ENCODE peak calls at places on chromosomes 5 and 9, in ten cellular contexts. K is HuH-7; E is Peyer's patch; Y is brain microvascular endothelial cell; Z is GM04504; P is omental fat pad; W is mesothelial cell of epicardium; V is stimulated activated CD8-positive, alpha-beta memory T cell treated with anti-CD3 and anti-CD28 coated beads, Interleukin-7, amount 100 ng/mL, for 48 hours; R is HEK293T; M is GM23248. N is an unnamed sample.
A peak's percentile ranks its signal among the peaks of the same experiment; 100 is the strongest.

GRCh38 chr5:166772770-166773169 is 1518.7 kb upstream of the WWC1 start:
- DNase-seq in W (no peak), K (no peak), E (no peak), M (peak; percentile 3), Y (no peak), P (no peak), R (no peak), V (no peak), Z (no peak), N (peak; percentile 43)

GRCh38 chr9:102456562-102456961 is 538.6 kb upstream of the CYLC2 start:
- DNase-seq in E (no peak), K (no peak), V (no peak), Y (no peak), Z (no peak), R (no peak), P (no peak), W (no peak), M (no peak), N (no peak)

GRCh38 chr5:181111010-181111409 is 20.0 kb downstream of the OR2V1 start:
- DNase-seq in Z (no peak), R (no peak), Y (no peak), E (no peak), P (no peak), W (no peak), V (no peak), M (no peak), K (no peak), N (no peak)

GRCh38 chr9:73683862-73684591 is 532.4 kb downstream of the ANXA1 start:
- DNase-seq in E (no peak), P (no peak), M (peak; percentile 70), K (peak; percentile 12), Y (peak; percentile 5), W (no peak), V (no peak), Z (peak; percentile 15), R (peak; percentile 9), N (peak; percentile 37)

GRCh38 chr5:378301-378891 is 56.9 kb downstream of the AHRR start:
- DNase-seq in M (peak; percentile 75), V (no peak), Z (no peak), P (no peak), R (no peak), Y (peak; percentile 80), E (peak; percentile 39), K (no peak), W (no peak), N (no peak)

GRCh38 chr5:178606269-178606668 is 16.1 kb upstream of the COL23A1 start:
- DNase-seq in W (no peak), K (no peak), P (no peak), R (no peak), Z (no peak), Y (no peak), E (no peak), V (no peak), M (no peak), N (no peak)

GRCh38 chr9:137621131-137621757 is 2.4 kb downstream of the EHMT1 start:
- DNase-seq in E (no peak), M (peak; percentile 64), W (no peak), Z (no peak), V (no peak), R (no peak), P (no peak), Y (peak; percentile 41), K (no peak), N (no peak)

GRCh38 chr9:129102791-129103594 is 7.6 kb downstream of the CRAT start:
- DNase-seq in K (peak; percentile 93), E (peak; percentile 60), R (peak; percentile 73), M (peak; percentile 68), Z (no peak), W (no peak), P (no peak), Y (peak; percentile 44), V (no peak), N (no peak)

GRCh38 chr5:68196876-68197275 is 18.7 kb upstream of the PIK3R1 start:
- DNase-seq in K (no peak), W (no peak), Z (no peak), M (no peak), V (no peak), Y (no peak), P (no peak), R (no peak), E (peak; percentile 75), N (no peak)

GRCh38 chr9:4826417-4827166 is 33.8 kb downstream of the RCL1 start:
- DNase-seq in K (no peak), R (no peak), P (no peak), M (no peak), V (no peak), E (no peak), Z (no peak), W (no peak), Y (no peak), N (no peak)

GRCh38 chr5:174608631-174609097 is 115.7 kb upstream of the MSX2 start:
- DNase-seq in P (no peak), Y (no peak), M (no peak), R (no peak), K (no peak), W (no peak), Z (no peak), E (peak; percentile 91), V (no peak), N (no peak)

GRCh38 chr9:21082671-21083070 is 4.9 kb upstream of the IFNB1 start:
- DNase-seq in W (no peak), Y (no peak), R (no peak), M (no peak), E (no peak), P (no peak), Z (no peak), V (no peak), K (no peak), N (no peak)

GRCh38 chr9:708182-708555 is 133.3 kb upstream of the DMRT1 start:
- DNase-seq in R (no peak), Z (no peak), K (no peak), V (no peak), Y (no peak), E (no peak), P (no peak), M (peak; percentile 54), W (no peak), N (no peak)

GRCh38 chr5:59798862-59799667 is 94.5 kb downstream of the PDE4D start:
- DNase-seq in Y (no peak), Z (no peak), V (no peak), P (no peak), K (no peak), W (no peak), M (peak; percentile 36), E (peak; percentile 57), R (no peak), N (no peak)

GRCh38 chr9:93830224-93830596 is 124.9 kb downstream of the BARX1 start:
- DNase-seq in V (no peak), Y (no peak), K (no peak), W (no peak), M (no peak), E (no peak), P (no peak), R (peak; percentile 2), Z (no peak), N (no peak)

GRCh38 chr5:140083650-140084049 is 30.3 kb upstream of the PURA start:
- DNase-seq in K (no peak), V (no peak), M (no peak), P (no peak), E (no peak), R (no peak), W (no peak), Z (no peak), Y (no peak), N (no peak)

GRCh38 chr5:170791325-170791954 is 7.9 kb downstream of the GABRP start:
- DNase-seq in E (peak; percentile 81), K (peak; percentile 25), Z (peak; percentile 13), Y (peak; percentile 69), M (peak; percentile 71), P (no peak), W (no peak), V (no peak), R (peak; percentile 83), N (peak; percentile 18)

GRCh38 chr5:151688406-151688805 is 1.7 kb upstream of the SPARC start:
- DNase-seq in Y (no peak), E (no peak), R (no peak), M (no peak), K (no peak), Z (no peak), V (no peak), P (no peak), W (no peak), N (no peak)

GRCh38 chr5:169850407-169850806 is 129.9 kb downstream of the INSYN2B start:
- DNase-seq in Z (no peak), K (no peak), V (no peak), Y (no peak), M (no peak), W (no peak), P (no peak), R (no peak), E (no peak), N (no peak)

GRCh38 chr5:129771058-129771838 is 23.4 kb downstream of the MINAR2 start:
- DNase-seq in V (no peak), E (peak; percentile 69), Y (peak; percentile 57), K (peak; percentile 26), M (peak; percentile 68), Z (peak; percentile 21), R (peak; percentile 53), P (no peak), W (no peak), N (peak; percentile 26)

GRCh38 chr9:136520053-136520540 is 25.8 kb downstream of the NOTCH1 start:
- DNase-seq in R (no peak), K (peak; percentile 97), P (no peak), M (no peak), Z (no peak), E (peak; percentile 86), V (no peak), Y (no peak), W (no peak), N (no peak)

GRCh38 chr5:17269201-17269600 is 51.8 kb downstream of the BASP1 start:
- DNase-seq in K (no peak), E (no peak), Z (no peak), P (no peak), V (no peak), Y (no peak), M (no peak), W (no peak), R (no peak), N (no peak)

GRCh38 chr9:133277467-133277866 is 2.5 kb upstream of the ABO start:
- DNase-seq in E (peak; percentile 22), P (no peak), K (no peak), M (no peak), W (no peak), R (no peak), Y (no peak), Z (no peak), V (no peak), N (no peak)

GRCh38 chr5:175681045-175681974 is 23.4 kb downstream of the HRH2 start:
- DNase-seq in P (peak; percentile 11), R (no peak), K (no peak), Z (no peak), W (no peak), V (no peak), E (no peak), Y (no peak), M (no peak), N (no peak)

GRCh38 chr5:95153581-95153980 is 131.3 kb downstream of the MCTP1 start:
- DNase-seq in W (no peak), M (no peak), K (no peak), Z (no peak), E (no peak), V (no peak), R (no peak), P (no peak), Y (no peak), N (no peak)

GRCh38 chr5:114658179-114658578 is 296.3 kb downstream of the KCNN2 start:
- DNase-seq in Y (peak; percentile 2), Z (no peak), E (no peak), W (no peak), R (no peak), P (no peak), K (no peak), M (no peak), V (no peak), N (no peak)

GRCh38 chr5:112419596-112420110 is 576 bp upstream of the EPB41L4A start:
- DNase-seq in K (peak; percentile 35), Z (no peak), P (no peak), E (peak; percentile 64), Y (no peak), W (peak; percentile 35), R (peak; percentile 39), M (peak; percentile 38), V (no peak), N (no peak)

GRCh38 chr9:35350827-35351549 is 138.9 kb upstream of the RUSC2 start:
- DNase-seq in R (no peak), W (no peak), M (peak; percentile 70), Z (no peak), P (no peak), V (no peak), E (no peak), Y (peak; percentile 45), K (no peak), N (peak; percentile 76)

N was measured in astrocyte of the cerebellum.